ENCODE peak calls at places on chromosomes 2 and 18, in seven cellular contexts. U is kidney tubule cell; T is EH; R is naive thymus-derived CD8-positive, alpha-beta T cell; P is posterior cingulate gyrus; H is iPS DF 19.7; W is T-helper 9 cell. O is an unnamed sample.

GRCh38 chr2:96524482-96525210 is 11.9 kb upstream of the ARID5A start:
- DNase-seq in U (no peak), T (no peak), R (no peak), P (no peak), H (no peak), W (no peak), O (no peak)

GRCh38 chr18:48791636-48792105 is 159.1 kb downstream of the SMAD7 start:
- DNase-seq in U (peak), T (no peak), R (no peak), P (peak), H (no peak), W (no peak), O (no peak)

GRCh38 chr2:62321370-62321769 is 125.5 kb downstream of the B3GNT2 start:
- DNase-seq in U (no peak), T (no peak), R (no peak), P (no peak), H (no peak), W (no peak), O (no peak)

GRCh38 chr2:104487381-104487780 is 366.5 kb upstream of the POU3F3 start:
- DNase-seq in U (no peak), T (no peak), R (no peak), P (no peak), H (no peak), W (no peak), O (no peak)

GRCh38 chr2:238133499-238134392 is 4.7 kb upstream of the KLHL30 start:
- DNase-seq in U (no peak), T (no peak), R (no peak), P (peak), H (no peak), W (no peak), O (no peak)

GRCh38 chr2:46999084-46999483 is 83.5 kb upstream of the MCFD2 start:
- DNase-seq in U (no peak), T (no peak), R (no peak), P (no peak), H (no peak), W (no peak), O (no peak)

GRCh38 chr2:85854166-85854509 is 34.7 kb downstream of the ST3GAL5 start:
- DNase-seq in U (no peak), T (no peak), R (no peak), P (no peak), H (no peak), W (no peak), O (no peak)

GRCh38 chr2:185854910-185855309 is 116.3 kb downstream of the FSIP2 start:
- DNase-seq in U (no peak), T (no peak), R (no peak), P (no peak), H (no peak), W (no peak), O (no peak)

GRCh38 chr18:45837283-45838070 is 12.0 kb downstream of the SIGLEC15 start:
- DNase-seq in U (peak), T (peak), R (peak), P (peak), H (peak), W (no peak), O (peak)

GRCh38 chr18:55781481-55781957 is 193.5 kb upstream of the TCF4 start:
- DNase-seq in U (peak), T (peak), R (no peak), P (peak), H (peak), W (no peak), O (peak)

GRCh38 chr2:203918839-203919238 is 17.7 kb upstream of the ICOS start:
- DNase-seq in U (no peak), T (no peak), R (no peak), P (no peak), H (no peak), W (no peak), O (no peak)

GRCh38 chr2:150522269-150522668 is 34.8 kb upstream of the RND3 start:
- DNase-seq in U (peak), T (no peak), R (no peak), P (no peak), H (no peak), W (no peak), O (no peak)

GRCh38 chr2:130764035-130764820 is 8.9 kb downstream of the AMER3 start:
- DNase-seq in U (no peak), T (no peak), R (no peak), P (no peak), H (no peak), W (no peak), O (no peak)

GRCh38 chr2:38461470-38461869 is 84.4 kb upstream of the ATL2 start:
- DNase-seq in U (no peak), T (no peak), R (no peak), P (no peak), H (no peak), W (no peak), O (no peak)

GRCh38 chr2:133420748-133421147 is 147.5 kb downstream of the NCKAP5 start:
- DNase-seq in U (peak), T (no peak), R (no peak), P (no peak), H (no peak), W (no peak), O (no peak)

GRCh38 chr18:79875931-79876461 is 75.5 kb downstream of the SLC66A2 start:
- DNase-seq in U (no peak), T (no peak), R (no peak), P (no peak), H (no peak), W (no peak), O (no peak)

GRCh38 chr2:215748446-215748845 is 264.9 kb downstream of the MREG start:
- DNase-seq in U (peak), T (peak), R (no peak), P (no peak), H (no peak), W (no peak), O (no peak)

GRCh38 chr2:109562421-109562820 is 51.3 kb downstream of the SEPTIN10 start:
- DNase-seq in U (peak), T (peak), R (no peak), P (no peak), H (no peak), W (no peak), O (no peak)

GRCh38 chr2:109264595-109265328 is 135.8 kb downstream of the SH3RF3 start:
- DNase-seq in U (no peak), T (peak), R (no peak), P (peak), H (no peak), W (no peak), O (no peak)

GRCh38 chr2:182901748-182902147 is 35.3 kb upstream of the FRZB start:
- DNase-seq in U (no peak), T (no peak), R (no peak), P (no peak), H (no peak), W (no peak), O (no peak)

GRCh38 chr2:10385501-10385900 is 62.6 kb downstream of the ODC1 start:
- DNase-seq in U (no peak), T (peak), R (no peak), P (no peak), H (no peak), W (no peak), O (no peak)

GRCh38 chr18:74899554-74899953 is 301.9 kb downstream of the ZNF407 start:
- DNase-seq in U (peak), T (no peak), R (no peak), P (peak), H (no peak), W (no peak), O (no peak)

GRCh38 chr2:25341753-25342371 is at the start of gene DNMT3A:
- DNase-seq in U (peak), T (peak), R (peak), P (peak), H (no peak), W (peak), O (peak)

GRCh38 chr2:150474326-150475074 is 13.0 kb downstream of the RND3 start:
- DNase-seq in U (peak), T (peak), R (no peak), P (no peak), H (no peak), W (no peak), O (no peak)

GRCh38 chr2:60882971-60883753 is 1.8 kb downstream of the REL start:
- DNase-seq in U (peak), T (peak), R (peak), P (no peak), H (no peak), W (no peak), O (no peak)

GRCh38 chr2:218782529-218782845 is 540 bp downstream of the CYP27A1 start:
- DNase-seq in U (peak), T (peak), R (no peak), P (no peak), H (no peak), W (no peak), O (no peak)

GRCh38 chr2:30421551-30422436 is 25.3 kb upstream of the LCLAT1 start:
- DNase-seq in U (no peak), T (peak), R (peak), P (no peak), H (no peak), W (no peak), O (no peak)